ENCODE peak calls at places on chromosomes 16 and 17, in five cellular contexts. M is A549, R is K562, U is HepG2, G is GM12878. N is an unnamed sample.

GRCh38 chr17:41666336-41666680 is 22.4 kb upstream of the EIF1 start:
- DNase-seq in M (peak), R (peak), U (no peak), G (peak), N (no peak)

GRCh38 chr17:46977348-46977747 is 1.7 kb downstream of the RPRML start:
- DNase-seq in M (peak), R (peak), U (peak), G (no peak), N (peak)

GRCh38 chr17:17120716-17121115 is 78.5 kb downstream of the MPRIP start:
- DNase-seq in M (no peak), R (no peak), U (no peak), G (no peak), N (no peak)

GRCh38 chr17:51860934-51861561 is 297.5 kb downstream of the CA10 start:
- DNase-seq in M (peak), R (peak), U (peak), G (no peak), N (peak)

GRCh38 chr16:85436207-85436606 is 176.9 kb upstream of the GSE1 start:
- DNase-seq in M (no peak), R (no peak), U (no peak), G (no peak), N (no peak)

GRCh38 chr17:37488009-37488604 is 1.6 kb upstream of the DUSP14 start:
- DNase-seq in M (peak), R (peak), U (peak), G (no peak), N (no peak)

GRCh38 chr17:6075050-6075449 is 4.9 kb downstream of the WSCD1 start:
- DNase-seq in M (no peak), R (no peak), U (no peak), G (no peak), N (no peak)

GRCh38 chr16:83068686-83069085 is 441.9 kb downstream of the CDH13 start:
- DNase-seq in M (no peak), R (no peak), U (no peak), G (no peak), N (no peak)

GRCh38 chr17:76382803-76383644 is 1.4 kb upstream of the SPHK1 start:
- DNase-seq in M (peak), R (peak), U (peak), G (no peak), N (peak)

GRCh38 chr17:3892095-3892998 is 506 bp downstream of the CAMKK1 start:
- DNase-seq in M (peak), R (peak), U (peak), G (no peak), N (peak)

GRCh38 chr16:3934491-3935185 is 54.1 kb upstream of the CREBBP start:
- DNase-seq in M (no peak), R (no peak), U (no peak), G (no peak), N (no peak)

GRCh38 chr17:61128671-61129115 is 270.9 kb upstream of the TBX2 start:
- DNase-seq in M (no peak), R (no peak), U (no peak), G (no peak), N (no peak)

GRCh38 chr17:7252176-7253043 is at the start of gene ELP5:
- DNase-seq in M (peak), R (peak), U (peak), G (peak), N (no peak)

GRCh38 chr16:981695-982151 is at the start of gene SOX8:
- DNase-seq in M (no peak), R (no peak), U (no peak), G (no peak), N (no peak)

GRCh38 chr16:54118846-54119245 is 167.7 kb downstream of the IRX3 start:
- DNase-seq in M (no peak), R (no peak), U (no peak), G (no peak), N (no peak)
- TF ChIP-seq KDM1A in M (no peak), R (no peak), U (no peak), G (no peak), N (no peak)

GRCh38 chr16:6682142-6682811 is 650.4 kb upstream of the RBFOX1 start:
- DNase-seq in M (peak), R (peak), U (peak), G (no peak), N (peak)
- TF ChIP-seq KDM1A in M (no peak), R (no peak), U (no peak), G (no peak), N (no peak)

DNA sequence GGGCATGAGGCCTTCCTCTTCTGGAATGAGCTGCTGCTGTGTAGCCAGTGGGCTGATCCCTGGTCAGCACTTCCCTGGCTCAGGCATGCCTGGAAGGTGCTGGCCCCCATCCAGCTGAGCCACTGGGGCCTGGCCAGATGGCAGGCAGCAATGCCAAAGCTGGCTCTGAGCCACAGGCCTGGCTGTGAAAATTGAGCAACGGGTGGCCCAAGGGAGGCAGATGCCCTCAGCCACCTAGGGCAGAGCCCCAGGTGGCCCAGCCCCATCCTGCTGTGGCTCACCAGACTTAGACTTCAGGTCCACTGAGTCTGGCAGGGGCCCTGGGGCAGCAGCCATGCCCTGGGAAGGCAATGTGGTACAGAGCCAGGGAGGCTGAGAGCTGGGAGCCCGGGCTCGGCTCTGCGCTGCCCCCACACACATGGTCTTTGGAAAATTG is 8.5 kb upstream of the CRHR1 start:
- DNase-seq in M (no peak), R (no peak), U (no peak), G (no peak), N (no peak)
- TF ChIP-seq KDM1A in M (no peak), R (no peak), U (no peak), G (no peak), N (no peak)

GRCh38 chr16:68253721-68254120 is 8.5 kb downstream of the PLA2G15 start:
- DNase-seq in M (no peak), R (no peak), U (peak), G (no peak), N (no peak)

GRCh38 chr16:68252383-68252782 is 7.2 kb downstream of the PLA2G15 start:
- DNase-seq in M (no peak), R (no peak), U (no peak), G (no peak), N (no peak)

GRCh38 chr16:68250951-68251350 is 5.8 kb downstream of the PLA2G15 start:
- DNase-seq in M (no peak), R (no peak), U (no peak), G (no peak), N (no peak)

GRCh38 chr16:68249361-68249760 is 4.2 kb downstream of the PLA2G15 start:
- DNase-seq in M (no peak), R (no peak), U (no peak), G (no peak), N (no peak)

DNA sequence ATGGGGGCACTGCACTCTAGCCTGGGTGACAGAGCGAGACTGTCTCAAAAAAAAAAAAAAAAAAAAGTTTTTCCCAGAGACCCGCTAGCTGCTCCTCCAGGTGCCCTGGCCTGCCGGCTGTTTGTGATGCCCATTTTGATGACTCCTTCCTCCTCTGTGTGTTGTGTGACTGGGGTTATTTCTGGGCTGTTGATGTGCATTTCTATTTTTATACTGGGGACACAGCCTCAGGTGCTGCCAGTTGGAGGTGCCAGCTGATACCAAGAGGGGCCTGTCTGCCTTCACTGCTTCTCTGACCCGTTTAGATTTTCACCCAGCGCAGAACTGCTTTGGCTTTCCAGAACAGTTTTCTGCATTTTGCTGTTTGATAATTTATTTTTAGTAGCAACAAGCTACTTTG is 6.6 kb downstream of the PLA2G15 start:
- DNase-seq in M (no peak), R (no peak), U (no peak), G (no peak), N (no peak)
- TF ChIP-seq KDM1A in M (no peak), R (no peak), U (no peak), G (no peak), N (no peak)